ENCODE peak calls at places on chromosomes 11 and 22, in five cellular contexts. One of them, this sample, is unnamed.

GRCh38 chr11:111663820-111664219 is 61.6 kb downstream of the SIK2 start:
- DNase-seq in mammary epithelial cell: no peak
- DNase-seq in PC-3: no peak
- DNase-seq in astrocyte: peak; percentile 15
- DNase-seq in mesendoderm: peak; percentile 3
- DNase-seq in this sample: no peak

GRCh38 chr11:128802358-128802981 is 64.6 kb downstream of the KCNJ1 start:
- DNase-seq in mesendoderm: peak; percentile 76
- DNase-seq in astrocyte: no peak
- DNase-seq in mammary epithelial cell: peak; percentile 26
- DNase-seq in PC-3: peak; percentile 72
- DNase-seq in this sample: no peak

GRCh38 chr11:34263462-34264186 is 94.2 kb downstream of the ABTB2 start:
- DNase-seq in PC-3: peak; percentile 95
- DNase-seq in astrocyte: peak; percentile 88
- DNase-seq in mesendoderm: peak; percentile 83
- DNase-seq in mammary epithelial cell: peak; percentile 90
- DNase-seq in this sample: no peak

GRCh38 chr11:36627471-36627870 is 29.4 kb upstream of the RAG2 start:
- DNase-seq in astrocyte: no peak
- DNase-seq in mammary epithelial cell: no peak
- DNase-seq in mesendoderm: no peak
- DNase-seq in PC-3: no peak
- DNase-seq in this sample: no peak

GRCh38 chr11:2737876-2738275 is 38.1 kb upstream of the KCNQ1OT1 start:
- DNase-seq in mesendoderm: no peak
- DNase-seq in astrocyte: no peak
- DNase-seq in PC-3: peak; percentile 22
- DNase-seq in mammary epithelial cell: no peak
- DNase-seq in this sample: no peak

GRCh38 chr22:32044913-32045312 is 1.9 kb downstream of the SLC5A1 start:
- DNase-seq in mesendoderm: no peak
- DNase-seq in PC-3: peak; percentile 30
- DNase-seq in astrocyte: no peak
- DNase-seq in mammary epithelial cell: no peak
- DNase-seq in this sample: no peak

GRCh38 chr11:65583589-65583988 is 7.7 kb downstream of the EHBP1L1 start:
- DNase-seq in mesendoderm: no peak
- DNase-seq in astrocyte: no peak
- DNase-seq in PC-3: no peak
- DNase-seq in mammary epithelial cell: no peak
- DNase-seq in this sample: no peak

GRCh38 chr11:78646564-78647185 is 72.0 kb upstream of the NARS2 start:
- DNase-seq in astrocyte: peak; percentile 17
- DNase-seq in mesendoderm: peak; percentile 71
- DNase-seq in PC-3: peak; percentile 97
- DNase-seq in mammary epithelial cell: peak; percentile 68
- DNase-seq in this sample: peak; percentile 77

GRCh38 chr11:74443071-74443864 is 24.1 kb downstream of the KCNE3 start:
- DNase-seq in PC-3: peak; percentile 94
- DNase-seq in astrocyte: peak; percentile 25
- DNase-seq in mesendoderm: peak; percentile 55
- DNase-seq in mammary epithelial cell: peak; percentile 57
- DNase-seq in this sample: no peak

GRCh38 chr11:118621071-118621815 is 13.8 kb downstream of the PHLDB1 start:
- DNase-seq in astrocyte: peak; percentile 82
- DNase-seq in PC-3: peak; percentile 90
- DNase-seq in mammary epithelial cell: peak; percentile 92
- DNase-seq in mesendoderm: peak; percentile 94
- DNase-seq in this sample: no peak

GRCh38 chr11:71433648-71434450 is 14.3 kb downstream of the DHCR7 start:
- DNase-seq in mesendoderm: no peak
- DNase-seq in astrocyte: no peak
- DNase-seq in mammary epithelial cell: no peak
- DNase-seq in PC-3: no peak
- DNase-seq in this sample: no peak

GRCh38 chr11:112795142-112795815 is 165.9 kb upstream of the NCAM1 start:
- DNase-seq in astrocyte: peak; percentile 29
- DNase-seq in PC-3: peak; percentile 70
- DNase-seq in mammary epithelial cell: peak; percentile 53
- DNase-seq in mesendoderm: peak; percentile 80
- DNase-seq in this sample: peak; percentile 65

GRCh38 chr11:114133548-114134329 is 74.2 kb downstream of the ZBTB16 start:
- DNase-seq in astrocyte: no peak
- DNase-seq in PC-3: no peak
- DNase-seq in mammary epithelial cell: no peak
- DNase-seq in mesendoderm: peak; percentile 16
- DNase-seq in this sample: no peak

GRCh38 chr11:134025086-134025437 is 43.8 kb upstream of the JAM3 start:
- DNase-seq in mammary epithelial cell: no peak
- DNase-seq in mesendoderm: no peak
- DNase-seq in astrocyte: no peak
- DNase-seq in PC-3: no peak
- DNase-seq in this sample: no peak

GRCh38 chr22:39665661-39666431 is 95.3 kb downstream of the CACNA1I start:
- DNase-seq in PC-3: no peak
- DNase-seq in astrocyte: no peak
- DNase-seq in mammary epithelial cell: no peak
- DNase-seq in mesendoderm: no peak
- DNase-seq in this sample: no peak

GRCh38 chr22:35549338-35549737 is 8.7 kb downstream of the RASD2 start:
- DNase-seq in mammary epithelial cell: no peak
- DNase-seq in astrocyte: no peak
- DNase-seq in mesendoderm: no peak
- DNase-seq in PC-3: no peak
- DNase-seq in this sample: no peak

GRCh38 chr11:1205121-1205986 is 17.5 kb upstream of the MUC5B start:
- DNase-seq in mesendoderm: no peak
- DNase-seq in astrocyte: no peak
- DNase-seq in PC-3: no peak
- DNase-seq in mammary epithelial cell: no peak
- DNase-seq in this sample: no peak

GRCh38 chr22:47690586-47690985 is 928.1 kb downstream of the TBC1D22A start:
- DNase-seq in PC-3: no peak
- DNase-seq in mammary epithelial cell: no peak
- DNase-seq in mesendoderm: no peak
- DNase-seq in astrocyte: no peak
- DNase-seq in this sample: no peak

GRCh38 chr11:68303083-68303482 is 9.3 kb upstream of the LRP5 start:
- DNase-seq in astrocyte: no peak
- DNase-seq in PC-3: no peak
- DNase-seq in mammary epithelial cell: no peak
- DNase-seq in mesendoderm: no peak
- DNase-seq in this sample: no peak

GRCh38 chr11:76131142-76131541 is 75.2 kb downstream of the WNT11 start:
- DNase-seq in mammary epithelial cell: no peak
- DNase-seq in mesendoderm: no peak
- DNase-seq in astrocyte: no peak
- DNase-seq in PC-3: no peak
- DNase-seq in this sample: no peak

GRCh38 chr11:65538915-65539374 is 14.1 kb downstream of the SCYL1 start:
- DNase-seq in PC-3: no peak
- DNase-seq in mesendoderm: peak; percentile 59
- DNase-seq in astrocyte: no peak
- DNase-seq in mammary epithelial cell: no peak
- DNase-seq in this sample: no peak

DNA sequence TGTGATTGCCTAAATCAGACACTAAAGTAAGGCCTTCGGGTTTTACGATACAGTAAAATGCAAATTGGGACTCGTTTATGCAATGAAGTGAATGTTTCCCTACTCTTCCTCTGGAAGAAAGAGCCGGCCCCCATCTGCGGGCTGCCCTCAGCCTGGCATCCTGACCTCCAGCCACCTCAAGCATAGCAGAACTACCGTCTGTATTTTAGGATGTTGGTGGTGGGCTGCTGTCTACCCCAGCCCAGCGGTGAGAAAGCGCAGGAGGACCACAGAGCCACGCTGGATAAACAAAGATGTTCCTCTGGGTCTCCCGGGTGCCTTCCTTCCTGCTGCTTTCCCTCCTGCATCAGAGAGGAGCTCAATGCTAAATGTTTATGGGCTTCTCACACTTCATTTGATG is 287.6 kb downstream of the BRD1 start:
- DNase-seq in PC-3: no peak
- DNase-seq in mesendoderm: no peak
- DNase-seq in astrocyte: no peak
- DNase-seq in mammary epithelial cell: no peak
- DNase-seq in this sample: no peak
- H3K4me2 ChIP-seq in PC-3: no peak overlapping the region
- H3K4me2 ChIP-seq in mesendoderm: no peak overlapping the region
- H3K4me2 ChIP-seq in astrocyte: no peak overlapping the region
- H3K4me2 ChIP-seq in mammary epithelial cell: no peak overlapping the region
- H3K4me2 ChIP-seq in this sample: no peak overlapping the region

DNA sequence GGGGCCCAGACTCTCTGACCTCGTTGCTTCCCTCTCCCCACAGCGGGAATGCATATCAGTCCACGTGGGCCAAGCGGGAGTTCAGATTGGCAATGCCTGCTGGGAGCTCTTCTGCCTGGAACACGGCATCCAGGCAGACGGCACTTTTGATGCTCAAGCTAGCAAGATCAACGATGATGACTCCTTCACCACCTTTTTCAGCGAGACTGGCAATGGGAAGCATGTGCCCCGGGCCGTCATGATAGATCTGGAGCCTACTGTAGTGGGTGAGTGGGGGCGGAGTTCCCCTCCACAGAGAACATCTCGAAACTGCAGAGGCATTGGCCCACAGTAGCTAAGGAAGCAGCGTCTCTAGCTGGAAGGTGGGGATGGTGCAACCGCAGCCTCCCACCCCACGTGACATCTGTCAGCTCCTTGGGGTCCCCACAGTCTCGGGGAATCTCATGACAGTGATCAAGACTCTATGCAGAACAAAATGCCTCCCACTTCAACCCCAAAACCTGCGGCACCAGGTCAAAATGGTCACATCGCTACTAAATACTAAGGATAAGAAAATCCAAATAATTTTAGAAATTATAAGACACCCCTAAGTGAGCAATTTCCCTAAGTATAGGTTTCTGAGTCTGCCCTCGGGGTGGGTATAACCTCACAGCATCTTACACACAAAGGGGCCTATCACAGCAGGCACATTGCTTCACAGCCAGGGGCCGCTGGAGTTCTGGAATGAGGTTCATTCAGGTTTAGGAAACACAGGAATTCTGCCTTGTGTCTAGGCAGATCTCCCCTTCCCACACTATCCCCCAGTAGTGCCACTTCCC is 11.0 kb downstream of the TUBA8 start:
- DNase-seq in mammary epithelial cell: no peak
- DNase-seq in mesendoderm: peak; percentile 47
- DNase-seq in astrocyte: no peak
- DNase-seq in PC-3: no peak
- DNase-seq in this sample: no peak
- H3K27ac ChIP-seq in mammary epithelial cell: no peak overlapping the region
- H3K27ac ChIP-seq in mesendoderm: no peak overlapping the region
- H3K27ac ChIP-seq in astrocyte: no peak overlapping the region
- H3K27ac ChIP-seq in PC-3: no peak overlapping the region
- H3K27ac ChIP-seq in this sample: no peak overlapping the region

GRCh38 chr11:83119216-83119615 is 37.7 kb upstream of the PCF11 start:
- DNase-seq in astrocyte: no peak
- DNase-seq in mammary epithelial cell: no peak
- DNase-seq in PC-3: no peak
- DNase-seq in mesendoderm: no peak
- DNase-seq in this sample: no peak

GRCh38 chr11:83115551-83115950 is 41.4 kb upstream of the PCF11 start:
- DNase-seq in PC-3: no peak
- DNase-seq in astrocyte: no peak
- DNase-seq in mammary epithelial cell: no peak
- DNase-seq in mesendoderm: peak; percentile 19
- DNase-seq in this sample: no peak

GRCh38 chr11:83112886-83113285 is 41.2 kb upstream of the RAB30 start:
- DNase-seq in astrocyte: no peak
- DNase-seq in mammary epithelial cell: no peak
- DNase-seq in mesendoderm: no peak
- DNase-seq in PC-3: no peak
- DNase-seq in this sample: no peak

GRCh38 chr11:83118814-83119213 is 38.1 kb upstream of the PCF11 start:
- DNase-seq in astrocyte: no peak
- DNase-seq in mammary epithelial cell: no peak
- DNase-seq in PC-3: no peak
- DNase-seq in mesendoderm: no peak
- DNase-seq in this sample: no peak

DNA sequence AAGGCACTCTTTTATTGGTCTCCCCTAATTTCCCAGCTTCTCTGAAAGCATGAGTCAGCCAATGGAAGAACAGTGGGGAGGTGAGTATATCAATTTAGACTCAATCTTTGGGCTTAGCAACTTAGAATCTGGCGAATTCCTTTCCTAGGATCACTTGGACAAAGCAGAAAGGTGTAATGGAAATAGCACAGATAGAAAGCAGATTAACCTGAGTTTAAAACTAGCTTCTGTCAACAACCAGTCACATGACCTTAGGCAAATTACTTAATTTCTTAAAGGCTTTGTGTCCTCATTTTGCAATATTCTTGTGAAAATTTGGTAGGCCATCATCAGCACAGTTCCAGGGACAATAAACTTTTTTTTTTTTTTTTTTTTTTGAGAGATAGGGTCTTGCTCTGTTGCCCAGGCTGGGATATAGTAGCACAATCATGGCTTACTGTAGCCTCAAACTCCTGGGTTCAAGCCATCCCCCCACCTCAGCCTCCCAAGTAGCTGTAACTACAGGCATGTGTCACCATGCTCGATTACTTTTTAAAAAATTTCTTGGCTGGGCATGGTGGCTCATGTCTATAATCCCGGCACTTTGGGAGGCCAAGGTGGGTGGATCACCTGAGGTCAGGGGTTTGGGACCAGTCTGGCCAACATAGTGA is 40.8 kb upstream of the PCF11 start:
- DNase-seq in mesendoderm: no peak
- DNase-seq in astrocyte: no peak
- DNase-seq in PC-3: no peak
- DNase-seq in mammary epithelial cell: no peak
- DNase-seq in this sample: no peak
- H3K4me2 ChIP-seq in mesendoderm: no peak overlapping the region
- H3K4me2 ChIP-seq in astrocyte: no peak overlapping the region
- H3K4me2 ChIP-seq in PC-3: no peak overlapping the region
- H3K4me2 ChIP-seq in mammary epithelial cell: no peak overlapping the region
- H3K4me2 ChIP-seq in this sample: peak overlapping the region; percentile 62

GRCh38 chr11:131954146-131954545 is 583.7 kb downstream of the NTM start:
- DNase-seq in mammary epithelial cell: no peak
- DNase-seq in astrocyte: no peak
- DNase-seq in PC-3: no peak
- DNase-seq in mesendoderm: no peak
- DNase-seq in this sample: no peak

GRCh38 chr11:131955901-131956300 is 585.5 kb downstream of the NTM start:
- DNase-seq in PC-3: no peak
- DNase-seq in mammary epithelial cell: no peak
- DNase-seq in mesendoderm: no peak
- DNase-seq in astrocyte: no peak
- DNase-seq in this sample: no peak

GRCh38 chr11:131945695-131946094 is 575.3 kb downstream of the NTM start:
- DNase-seq in mammary epithelial cell: no peak
- DNase-seq in astrocyte: no peak
- DNase-seq in mesendoderm: no peak
- DNase-seq in PC-3: no peak
- DNase-seq in this sample: no peak

DNA sequence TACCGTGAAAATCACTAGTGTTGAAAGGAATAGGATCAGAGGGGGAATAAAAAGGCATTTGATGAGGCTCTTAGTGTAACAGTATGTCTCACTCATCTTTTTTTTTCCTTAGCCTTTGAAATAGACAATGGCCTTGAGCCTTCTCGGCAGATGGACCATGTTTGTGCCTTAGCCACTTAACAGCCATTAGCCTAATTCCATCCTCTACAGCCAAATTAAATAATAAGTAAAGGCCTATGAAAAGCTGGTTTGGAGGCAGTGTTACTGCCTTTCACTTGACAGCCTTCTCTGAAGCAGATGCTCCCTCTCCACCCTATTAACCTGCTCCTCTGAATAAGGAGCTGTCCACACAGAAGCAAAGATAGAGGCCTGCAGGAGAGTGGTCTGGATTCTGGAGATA is 580.7 kb downstream of the NTM start:
- DNase-seq in astrocyte: no peak
- DNase-seq in mesendoderm: no peak
- DNase-seq in mammary epithelial cell: no peak
- DNase-seq in PC-3: no peak
- DNase-seq in this sample: no peak
- H3K27ac ChIP-seq in astrocyte: no peak overlapping the region
- H3K27ac ChIP-seq in mesendoderm: no peak overlapping the region
- H3K27ac ChIP-seq in mammary epithelial cell: no peak overlapping the region
- H3K27ac ChIP-seq in PC-3: no peak overlapping the region
- H3K27ac ChIP-seq in this sample: no peak overlapping the region

This sample was measured in MM.1S.